ENCODE peak calls at places on chromosomes 13 and 19, in ten cellular contexts. One of them, this sample, is unnamed.
A peak's percentile ranks its signal among the peaks of the same experiment; 100 is the strongest.

GRCh38 chr13:20473139-20473538 is 52.5 kb downstream of the CRYL1 start:
- DNase-seq in IMR-90: peak; percentile 42
- DNase-seq in astrocyte: no peak
- DNase-seq in GM23248: no peak
- DNase-seq in neuronal stem cell: no peak
- DNase-seq in ovary: no peak
- DNase-seq in Panc1: no peak
- DNase-seq in K562: no peak
- DNase-seq in fibroblast of lung: no peak
- DNase-seq in aorta: no peak
- DNase-seq in this sample: no peak

GRCh38 chr19:41298327-41298964 is 11.5 kb upstream of the CCDC97 start:
- DNase-seq in GM23248: peak; percentile 94
- DNase-seq in IMR-90: peak; percentile 82
- DNase-seq in fibroblast of lung: peak; percentile 77
- DNase-seq in aorta: peak; percentile 90
- DNase-seq in Panc1: no peak
- DNase-seq in K562: no peak
- DNase-seq in neuronal stem cell: no peak
- DNase-seq in ovary: no peak
- DNase-seq in astrocyte: peak; percentile 71
- DNase-seq in this sample: no peak

GRCh38 chr19:38101723-38102122 is 122.3 kb downstream of the DPF1 start:
- DNase-seq in K562: no peak
- DNase-seq in GM23248: no peak
- DNase-seq in ovary: no peak
- DNase-seq in neuronal stem cell: no peak
- DNase-seq in astrocyte: no peak
- DNase-seq in aorta: no peak
- DNase-seq in fibroblast of lung: no peak
- DNase-seq in Panc1: no peak
- DNase-seq in IMR-90: no peak
- DNase-seq in this sample: no peak

GRCh38 chr19:50432221-50432626 is 468 bp upstream of the MYBPC2 start:
- DNase-seq in neuronal stem cell: peak; percentile 27
- DNase-seq in GM23248: peak; percentile 16
- DNase-seq in Panc1: no peak
- DNase-seq in fibroblast of lung: peak; percentile 10
- DNase-seq in astrocyte: no peak
- DNase-seq in aorta: no peak
- DNase-seq in IMR-90: no peak
- DNase-seq in ovary: no peak
- DNase-seq in K562: no peak
- DNase-seq in this sample: no peak

GRCh38 chr13:63107163-63107935 is 1691.7 kb upstream of the PCDH20 start:
- DNase-seq in aorta: no peak
- DNase-seq in GM23248: no peak
- DNase-seq in astrocyte: peak; percentile 58
- DNase-seq in ovary: no peak
- DNase-seq in fibroblast of lung: peak; percentile 56
- DNase-seq in IMR-90: peak; percentile 71
- DNase-seq in K562: no peak
- DNase-seq in Panc1: no peak
- DNase-seq in neuronal stem cell: no peak
- DNase-seq in this sample: no peak

GRCh38 chr13:74128171-74128767 is 5.9 kb downstream of the KLF12 start:
- DNase-seq in astrocyte: peak; percentile 85
- DNase-seq in Panc1: no peak
- DNase-seq in neuronal stem cell: no peak
- DNase-seq in IMR-90: peak; percentile 64
- DNase-seq in fibroblast of lung: peak; percentile 90
- DNase-seq in K562: no peak
- DNase-seq in ovary: no peak
- DNase-seq in GM23248: peak; percentile 65
- DNase-seq in aorta: no peak
- DNase-seq in this sample: no peak

GRCh38 chr13:97109841-97110492 is 112.2 kb upstream of the MBNL2 start:
- DNase-seq in ovary: peak; percentile 91
- DNase-seq in fibroblast of lung: peak; percentile 90
- DNase-seq in neuronal stem cell: peak; percentile 74
- DNase-seq in Panc1: peak; percentile 48
- DNase-seq in aorta: peak; percentile 98
- DNase-seq in K562: peak; percentile 83
- DNase-seq in IMR-90: peak; percentile 85
- DNase-seq in GM23248: peak; percentile 95
- DNase-seq in astrocyte: peak; percentile 84
- DNase-seq in this sample: peak; percentile 94

GRCh38 chr19:14871619-14872230 is 14.2 kb downstream of the OR7A17 start:
- DNase-seq in Panc1: no peak
- DNase-seq in K562: peak; percentile 21
- DNase-seq in GM23248: peak; percentile 40
- DNase-seq in ovary: no peak
- DNase-seq in fibroblast of lung: no peak
- DNase-seq in IMR-90: peak; percentile 11
- DNase-seq in neuronal stem cell: no peak
- DNase-seq in astrocyte: no peak
- DNase-seq in aorta: no peak
- DNase-seq in this sample: no peak

GRCh38 chr19:30512748-30513389 is 140.7 kb downstream of the ZNF536 start:
- DNase-seq in ovary: no peak
- DNase-seq in astrocyte: no peak
- DNase-seq in aorta: no peak
- DNase-seq in neuronal stem cell: no peak
- DNase-seq in Panc1: no peak
- DNase-seq in K562: no peak
- DNase-seq in fibroblast of lung: no peak
- DNase-seq in GM23248: peak; percentile 3
- DNase-seq in IMR-90: no peak
- DNase-seq in this sample: peak; percentile 29

GRCh38 chr19:4557971-4558941 is 1.2 kb downstream of the SEMA6B start:
- DNase-seq in Panc1: no peak
- DNase-seq in astrocyte: no peak
- DNase-seq in IMR-90: no peak
- DNase-seq in neuronal stem cell: no peak
- DNase-seq in K562: no peak
- DNase-seq in aorta: no peak
- DNase-seq in GM23248: peak; percentile 45
- DNase-seq in fibroblast of lung: no peak
- DNase-seq in ovary: no peak
- DNase-seq in this sample: peak; percentile 64

GRCh38 chr13:113791761-113792160 is 32.7 kb downstream of the TMEM255B start:
- DNase-seq in astrocyte: no peak
- DNase-seq in Panc1: no peak
- DNase-seq in K562: no peak
- DNase-seq in neuronal stem cell: no peak
- DNase-seq in aorta: peak; percentile 61
- DNase-seq in GM23248: no peak
- DNase-seq in ovary: no peak
- DNase-seq in fibroblast of lung: no peak
- DNase-seq in IMR-90: no peak
- DNase-seq in this sample: no peak

GRCh38 chr13:77330009-77330471 is 3.1 kb upstream of the MYCBP2 start:
- DNase-seq in fibroblast of lung: no peak
- DNase-seq in aorta: no peak
- DNase-seq in K562: no peak
- DNase-seq in GM23248: peak; percentile 12
- DNase-seq in neuronal stem cell: no peak
- DNase-seq in ovary: no peak
- DNase-seq in astrocyte: no peak
- DNase-seq in Panc1: no peak
- DNase-seq in IMR-90: no peak
- DNase-seq in this sample: no peak

GRCh38 chr13:58369941-58370340 is 738.4 kb downstream of the PCDH17 start:
- DNase-seq in astrocyte: no peak
- DNase-seq in aorta: no peak
- DNase-seq in ovary: no peak
- DNase-seq in GM23248: no peak
- DNase-seq in fibroblast of lung: no peak
- DNase-seq in IMR-90: no peak
- DNase-seq in Panc1: no peak
- DNase-seq in neuronal stem cell: no peak
- DNase-seq in K562: no peak
- DNase-seq in this sample: no peak

DNA sequence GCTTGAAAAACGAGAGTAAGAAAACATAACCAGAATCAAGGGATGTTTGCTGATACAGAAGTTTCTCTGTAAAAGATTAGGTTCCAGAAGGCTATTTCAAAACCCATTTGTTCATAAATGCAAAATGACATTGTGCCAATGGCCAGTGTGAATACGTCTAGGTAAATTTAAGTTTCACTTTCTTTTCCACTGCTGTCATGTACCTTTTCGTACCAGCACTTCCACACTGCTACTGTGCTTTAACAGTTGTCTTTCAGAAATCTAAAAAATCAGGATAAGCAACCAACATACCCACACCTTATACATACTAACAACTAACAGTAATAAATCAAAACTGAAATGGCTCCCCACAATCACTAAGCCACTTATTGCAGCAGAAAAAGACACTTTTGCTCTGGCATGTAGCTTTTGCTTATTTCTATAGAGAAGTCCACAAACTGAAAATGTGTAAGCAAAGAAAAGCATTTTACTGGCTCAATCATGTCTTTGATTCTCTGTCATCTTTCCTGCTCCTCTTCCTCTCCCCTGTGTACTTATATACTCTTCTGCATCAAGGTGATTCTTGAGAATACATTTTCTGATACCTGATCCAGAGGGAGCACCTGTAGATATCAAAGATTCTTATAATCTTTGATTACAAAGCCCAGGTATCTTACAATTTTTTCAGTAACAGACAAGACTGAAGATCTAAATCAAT is 34.3 kb downstream of the ELF1 start:
- DNase-seq in K562: no peak
- DNase-seq in Panc1: no peak
- DNase-seq in fibroblast of lung: no peak
- DNase-seq in ovary: no peak
- DNase-seq in aorta: no peak
- DNase-seq in neuronal stem cell: no peak
- DNase-seq in IMR-90: no peak
- DNase-seq in astrocyte: no peak
- DNase-seq in GM23248: peak; percentile 26
- DNase-seq in this sample: no peak
- H3K4me3 ChIP-seq in K562: no peak overlapping the region
- H3K4me3 ChIP-seq in Panc1: peak overlapping the region; percentile 26
- H3K4me3 ChIP-seq in fibroblast of lung: peak overlapping the region; percentile 12
- H3K4me3 ChIP-seq in ovary: peak overlapping the region; percentile 14
- H3K4me3 ChIP-seq in aorta: peak overlapping the region; percentile 41
- H3K4me3 ChIP-seq in neuronal stem cell: no peak overlapping the region
- H3K4me3 ChIP-seq in IMR-90: no peak overlapping the region
- H3K4me3 ChIP-seq in astrocyte: no peak overlapping the region
- H3K4me3 ChIP-seq in GM23248: peak overlapping the region; percentile 14
- H3K4me3 ChIP-seq in this sample: no peak overlapping the region

GRCh38 chr19:10419200-10419645 is 1.1 kb upstream of the PDE4A start:
- DNase-seq in neuronal stem cell: no peak
- DNase-seq in aorta: peak; percentile 83
- DNase-seq in IMR-90: no peak
- DNase-seq in Panc1: no peak
- DNase-seq in astrocyte: no peak
- DNase-seq in ovary: no peak
- DNase-seq in K562: peak; percentile 73
- DNase-seq in fibroblast of lung: peak; percentile 39
- DNase-seq in GM23248: peak; percentile 61
- DNase-seq in this sample: peak; percentile 67
- H3K4me1 ChIP-seq in neuronal stem cell: peaks cover 18% of the 10 kb centered on the region
- H3K4me1 ChIP-seq in aorta: no peaks in the 10 kb centered on the region
- H3K4me1 ChIP-seq in IMR-90: peaks cover 15% of the 10 kb centered on the region
- H3K4me1 ChIP-seq in Panc1: peaks cover 18% of the 10 kb centered on the region
- H3K4me1 ChIP-seq in astrocyte: peaks cover 45% of the 10 kb centered on the region
- H3K4me1 ChIP-seq in ovary: peaks cover 12% of the 10 kb centered on the region
- H3K4me1 ChIP-seq in K562: peaks cover 42% of the 10 kb centered on the region
- H3K4me1 ChIP-seq in fibroblast of lung: peaks cover 16% of the 10 kb centered on the region
- H3K4me1 ChIP-seq in GM23248: peaks cover 7% of the 10 kb centered on the region
- H3K4me1 ChIP-seq in this sample: peaks cover 4% of the 10 kb centered on the region

GRCh38 chr13:111640476-111640875 is 320.0 kb downstream of the TEX29 start:
- DNase-seq in K562: no peak
- DNase-seq in IMR-90: no peak
- DNase-seq in aorta: no peak
- DNase-seq in Panc1: no peak
- DNase-seq in ovary: no peak
- DNase-seq in astrocyte: no peak
- DNase-seq in fibroblast of lung: no peak
- DNase-seq in neuronal stem cell: no peak
- DNase-seq in GM23248: no peak
- DNase-seq in this sample: no peak

GRCh38 chr13:111644750-111645149 is 324.3 kb downstream of the TEX29 start:
- DNase-seq in Panc1: no peak
- DNase-seq in ovary: no peak
- DNase-seq in IMR-90: no peak
- DNase-seq in neuronal stem cell: no peak
- DNase-seq in GM23248: no peak
- DNase-seq in fibroblast of lung: no peak
- DNase-seq in aorta: no peak
- DNase-seq in astrocyte: no peak
- DNase-seq in K562: no peak
- DNase-seq in this sample: no peak

GRCh38 chr13:111645198-111645597 is 324.8 kb downstream of the TEX29 start:
- DNase-seq in ovary: no peak
- DNase-seq in fibroblast of lung: no peak
- DNase-seq in IMR-90: no peak
- DNase-seq in aorta: no peak
- DNase-seq in neuronal stem cell: no peak
- DNase-seq in K562: no peak
- DNase-seq in astrocyte: no peak
- DNase-seq in GM23248: no peak
- DNase-seq in Panc1: no peak
- DNase-seq in this sample: no peak

GRCh38 chr13:111639994-111640393 is 319.6 kb downstream of the TEX29 start:
- DNase-seq in ovary: no peak
- DNase-seq in Panc1: no peak
- DNase-seq in astrocyte: no peak
- DNase-seq in IMR-90: no peak
- DNase-seq in K562: no peak
- DNase-seq in GM23248: no peak
- DNase-seq in aorta: no peak
- DNase-seq in fibroblast of lung: no peak
- DNase-seq in neuronal stem cell: no peak
- DNase-seq in this sample: no peak

GRCh38 chr13:111642156-111642767 is 321.8 kb downstream of the TEX29 start:
- DNase-seq in ovary: no peak
- DNase-seq in neuronal stem cell: no peak
- DNase-seq in aorta: no peak
- DNase-seq in Panc1: no peak
- DNase-seq in IMR-90: no peak
- DNase-seq in fibroblast of lung: no peak
- DNase-seq in astrocyte: no peak
- DNase-seq in GM23248: no peak
- DNase-seq in K562: no peak
- DNase-seq in this sample: no peak
- H3K27me3 ChIP-seq in ovary: no peaks in the 10 kb centered on the region
- H3K27me3 ChIP-seq in neuronal stem cell: peaks cover 3% of the 10 kb centered on the region
- H3K27me3 ChIP-seq in aorta: no peaks in the 10 kb centered on the region
- H3K27me3 ChIP-seq in Panc1: no peaks in the 10 kb centered on the region
- H3K27me3 ChIP-seq in IMR-90: no peaks in the 10 kb centered on the region
- H3K27me3 ChIP-seq in fibroblast of lung: no peaks in the 10 kb centered on the region
- H3K27me3 ChIP-seq in astrocyte: no peaks in the 10 kb centered on the region
- H3K27me3 ChIP-seq in GM23248: no peaks in the 10 kb centered on the region
- H3K27me3 ChIP-seq in K562: peaks cover 15% of the 10 kb centered on the region
- H3K27me3 ChIP-seq in this sample: peaks cover 17% of the 10 kb centered on the region

DNA sequence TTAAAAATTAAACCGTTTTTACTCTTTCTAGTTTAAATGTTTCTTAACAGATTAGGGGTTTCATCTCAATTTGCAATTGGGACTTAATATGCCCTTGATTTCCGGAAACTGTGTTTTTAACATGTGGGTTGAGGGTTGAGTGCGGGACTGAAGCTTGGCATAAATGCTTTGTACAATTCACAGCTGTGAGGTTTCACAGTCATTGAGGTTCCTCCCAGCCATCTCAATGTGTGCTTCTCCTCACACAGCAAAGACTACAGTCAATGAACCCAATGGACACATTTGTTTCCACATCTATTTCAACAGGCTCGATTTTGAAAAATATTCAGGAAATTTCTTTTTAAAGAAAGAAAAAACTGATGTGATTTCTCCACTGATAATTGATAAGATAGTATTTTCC is 328.6 kb downstream of the TBC1D4 start:
- DNase-seq in fibroblast of lung: no peak
- DNase-seq in IMR-90: no peak
- DNase-seq in aorta: no peak
- DNase-seq in astrocyte: no peak
- DNase-seq in K562: no peak
- DNase-seq in GM23248: no peak
- DNase-seq in neuronal stem cell: no peak
- DNase-seq in ovary: no peak
- DNase-seq in Panc1: no peak
- DNase-seq in this sample: no peak
- H3K4me3 ChIP-seq in fibroblast of lung: no peak overlapping the region
- H3K4me3 ChIP-seq in IMR-90: no peak overlapping the region
- H3K4me3 ChIP-seq in aorta: no peak overlapping the region
- H3K4me3 ChIP-seq in astrocyte: no peak overlapping the region
- H3K4me3 ChIP-seq in K562: no peak overlapping the region
- H3K4me3 ChIP-seq in GM23248: no peak overlapping the region
- H3K4me3 ChIP-seq in neuronal stem cell: no peak overlapping the region
- H3K4me3 ChIP-seq in ovary: no peak overlapping the region
- H3K4me3 ChIP-seq in Panc1: no peak overlapping the region
- H3K4me3 ChIP-seq in this sample: no peak overlapping the region